ENCODE peak calls at places on chromosomes 16 and 17, in six cellular contexts. N is heart right ventricle, C is AG08395, M is activated T-cell treated with anti-CD3 and anti-CD28 coated beads for 48 hours, D is T-helper 1 cell, R is LoVo. Q is an unnamed sample.

GRCh38 chr16:16127469-16128116 is 95.7 kb downstream of the ABCC6 start:
- DNase-seq in N (peak; percentile 47), C (peak; percentile 88), M (peak; percentile 51), D (peak; percentile 57), R (peak; percentile 32), Q (peak; percentile 53)

GRCh38 chr17:47776330-47777197 is 43.5 kb downstream of the TBX21 start:
- DNase-seq in N (no peak), C (peak; percentile 69), M (no peak), D (peak; percentile 46), R (peak; percentile 55), Q (no peak)

GRCh38 chr17:81034168-81034777 is 678 bp upstream of the BAIAP2 start:
- DNase-seq in N (no peak), C (no peak), M (no peak), D (no peak), R (no peak), Q (no peak)

GRCh38 chr17:16973760-16974540 is 2.0 kb upstream of the TNFRSF13B start:
- DNase-seq in N (no peak), C (no peak), M (no peak), D (no peak), R (no peak), Q (no peak)

GRCh38 chr17:19338031-19338990 is 24.2 kb downstream of the B9D1 start:
- DNase-seq in N (peak; percentile 57), C (peak; percentile 46), M (peak; percentile 58), D (peak; percentile 66), R (peak; percentile 12), Q (peak; percentile 26)

GRCh38 chr17:1588781-1589585 is 26.4 kb upstream of the PITPNA start:
- DNase-seq in N (no peak), C (no peak), M (no peak), D (no peak), R (no peak), Q (no peak)

GRCh38 chr16:88533945-88534641 is 36.1 kb upstream of the ZC3H18 start:
- DNase-seq in N (peak; percentile 84), C (peak; percentile 93), M (peak; percentile 86), D (peak; percentile 70), R (peak; percentile 84), Q (no peak)

GRCh38 chr16:87278191-87279093 is 38.8 kb downstream of the C16orf95 start:
- DNase-seq in N (peak; percentile 76), C (peak; percentile 91), M (peak; percentile 53), D (peak; percentile 59), R (peak; percentile 60), Q (peak; percentile 26)

GRCh38 chr16:29226782-29227181 is 179.7 kb downstream of the NPIPB11 start:
- DNase-seq in N (no peak), C (no peak), M (no peak), D (no peak), R (no peak), Q (no peak)

GRCh38 chr17:62681061-62681938 is 53.8 kb downstream of the MRC2 start:
- DNase-seq in N (no peak), C (no peak), M (no peak), D (no peak), R (no peak), Q (no peak)

GRCh38 chr17:55783684-55784245 is 32.9 kb downstream of the PCTP start:
- DNase-seq in N (peak; percentile 72), C (peak; percentile 74), M (no peak), D (no peak), R (no peak), Q (no peak)

GRCh38 chr17:59365383-59365981 is 34.0 kb downstream of the YPEL2 start:
- DNase-seq in N (no peak), C (no peak), M (no peak), D (peak; percentile 36), R (no peak), Q (no peak)

GRCh38 chr16:11583889-11584565 is 2.7 kb downstream of the LITAF start:
- DNase-seq in N (no peak), C (no peak), M (no peak), D (no peak), R (peak; percentile 36), Q (no peak)

GRCh38 chr17:47698749-47699535 is 5.0 kb downstream of the TBKBP1 start:
- DNase-seq in N (peak; percentile 71), C (peak; percentile 91), M (peak; percentile 82), D (peak; percentile 74), R (peak; percentile 40), Q (peak; percentile 8)

GRCh38 chr17:39231587-39232551 is 6.1 kb upstream of the STAC2 start:
- DNase-seq in N (peak; percentile 53), C (peak; percentile 77), M (peak; percentile 48), D (no peak), R (no peak), Q (no peak)

GRCh38 chr17:43880420-43880991 is 26.8 kb downstream of the MPP2 start:
- DNase-seq in N (no peak), C (peak; percentile 31), M (peak; percentile 40), D (peak; percentile 38), R (peak; percentile 50), Q (no peak)

GRCh38 chr16:86968866-86969265 is 348.3 kb downstream of the C16orf95 start:
- DNase-seq in N (no peak), C (no peak), M (no peak), D (no peak), R (no peak), Q (no peak)

GRCh38 chr16:2766430-2767139 is 10.5 kb downstream of the ELOB start:
- DNase-seq in N (no peak), C (no peak), M (no peak), D (no peak), R (no peak), Q (no peak)

GRCh38 chr17:491086-492014 is 138.7 kb upstream of the RPH3AL start:
- DNase-seq in N (peak; percentile 66), C (peak; percentile 85), M (peak; percentile 22), D (no peak), R (no peak), Q (no peak)

GRCh38 chr17:49193513-49194296 is 16.7 kb downstream of the GNGT2 start:
- DNase-seq in N (peak; percentile 20), C (peak; percentile 54), M (no peak), D (peak; percentile 44), R (peak; percentile 42), Q (peak; percentile 56)

GRCh38 chr17:83087788-83088360 is 8.5 kb downstream of the METRNL start:
- DNase-seq in N (no peak), C (no peak), M (no peak), D (no peak), R (no peak), Q (no peak)

GRCh38 chr16:24850289-24850931 is 4.6 kb downstream of the SLC5A11 start:
- DNase-seq in N (no peak), C (no peak), M (no peak), D (peak; percentile 18), R (no peak), Q (no peak)

GRCh38 chr17:80422981-80423380 is 8.0 kb downstream of the ENDOV start:
- DNase-seq in N (peak; percentile 59), C (no peak), M (no peak), D (no peak), R (no peak), Q (no peak)

GRCh38 chr16:79697562-79698112 is 97.1 kb upstream of the MAF start:
- DNase-seq in N (no peak), C (no peak), M (no peak), D (no peak), R (no peak), Q (no peak)

GRCh38 chr17:49053171-49053829 is 56.1 kb downstream of the IGF2BP1 start:
- DNase-seq in N (no peak), C (no peak), M (no peak), D (no peak), R (no peak), Q (no peak)

GRCh38 chr17:8277317-8277716 is 11.2 kb upstream of the RANGRF start:
- DNase-seq in N (no peak), C (no peak), M (no peak), D (no peak), R (no peak), Q (no peak)

GRCh38 chr17:44223574-44224046 is 4.1 kb upstream of the UBTF start:
- DNase-seq in N (no peak), C (peak; percentile 49), M (no peak), D (no peak), R (no peak), Q (peak; percentile 42)

GRCh38 chr17:17781591-17782424 is 55.0 kb downstream of the SREBF1 start:
- DNase-seq in N (peak; percentile 85), C (peak; percentile 45), M (no peak), D (no peak), R (no peak), Q (peak; percentile 72)

GRCh38 chr17:10663231-10663630 is 6.1 kb upstream of the MYH3 start:
- DNase-seq in N (no peak), C (no peak), M (no peak), D (no peak), R (no peak), Q (no peak)

GRCh38 chr17:31366088-31366487 is 25.4 kb upstream of the RAB11FIP4 start:
- DNase-seq in N (no peak), C (no peak), M (no peak), D (no peak), R (no peak), Q (no peak)

GRCh38 chr17:61305024-61305423 is 94.6 kb upstream of the TBX2 start:
- DNase-seq in N (no peak), C (no peak), M (no peak), D (no peak), R (no peak), Q (no peak)

GRCh38 chr17:43848601-43849000 is 1.6 kb downstream of the CD300LG start:
- DNase-seq in N (no peak), C (no peak), M (no peak), D (no peak), R (no peak), Q (no peak)

GRCh38 chr16:88624481-88624880 is 13.9 kb upstream of the IL17C start:
- DNase-seq in N (no peak), C (no peak), M (no peak), D (no peak), R (no peak), Q (no peak)

GRCh38 chr17:4720787-4721186 is 10.4 kb downstream of the ARRB2 start:
- DNase-seq in N (no peak), C (no peak), M (no peak), D (no peak), R (no peak), Q (no peak)

GRCh38 chr17:2354311-2354710 is 17.0 kb downstream of the SGSM2 start:
- DNase-seq in N (no peak), C (no peak), M (no peak), D (no peak), R (no peak), Q (no peak)

GRCh38 chr16:82460761-82461160 is 166.0 kb upstream of the CDH13 start:
- DNase-seq in N (no peak), C (no peak), M (no peak), D (no peak), R (no peak), Q (no peak)